ENCODE peak calls at places on chromosomes 5 and 9, in eight cellular contexts. R is prostate gland; H is GM12878; M is NT2/D1; K is colonic mucosa; U is gastrocnemius medialis; G is pancreas; P is CD8-positive, alpha-beta T cell. V is an unnamed sample.

GRCh38 chr5:146607663-146608315 is 91.8 kb upstream of the GPR151 start:
- DNase-seq in R (no peak), H (no peak), M (no peak), K (no peak), U (no peak), G (no peak), P (no peak), V (peak; percentile 58)

GRCh38 chr5:38105231-38105570 is 153.2 kb upstream of the EGFLAM start:
- DNase-seq in R (no peak), H (no peak), M (no peak), K (no peak), U (no peak), G (no peak), P (no peak), V (no peak)

GRCh38 chr5:21919417-21920022 is 933.6 kb downstream of the CDH12 start:
- DNase-seq in R (no peak), H (peak; percentile 13), M (peak; percentile 16), K (no peak), U (no peak), G (peak; percentile 14), P (no peak), V (peak; percentile 30)

GRCh38 chr9:136433849-136434579 is 5.6 kb downstream of the INPP5E start:
- DNase-seq in R (no peak), H (no peak), M (no peak), K (no peak), U (no peak), G (no peak), P (no peak), V (no peak)

GRCh38 chr5:59709346-59709821 is 184.1 kb downstream of the PDE4D start:
- DNase-seq in R (no peak), H (no peak), M (peak; percentile 76), K (no peak), U (no peak), G (no peak), P (no peak), V (no peak)

GRCh38 chr9:131784882-131785281 is 45.0 kb upstream of the RAPGEF1 start:
- DNase-seq in R (no peak), H (no peak), M (no peak), K (no peak), U (no peak), G (no peak), P (no peak), V (no peak)

GRCh38 chr5:91642592-91642991 is 259.5 kb upstream of the ARRDC3 start:
- DNase-seq in R (no peak), H (no peak), M (no peak), K (no peak), U (no peak), G (no peak), P (no peak), V (no peak)

GRCh38 chr9:98821831-98822230 is 14.4 kb downstream of the GALNT12 start:
- DNase-seq in R (no peak), H (no peak), M (no peak), K (no peak), U (no peak), G (no peak), P (no peak), V (no peak)

GRCh38 chr9:101877439-101877838 is 139.0 kb upstream of the GRIN3A start:
- DNase-seq in R (no peak), H (no peak), M (no peak), K (no peak), U (no peak), G (no peak), P (no peak), V (no peak)

GRCh38 chr5:36029914-36030313 is 36.8 kb downstream of the UGT3A2 start:
- DNase-seq in R (no peak), H (no peak), M (no peak), K (no peak), U (no peak), G (no peak), P (no peak), V (peak; percentile 68)

GRCh38 chr5:65833780-65834179 is 92.6 kb upstream of the ERBIN start:
- DNase-seq in R (no peak), H (no peak), M (no peak), K (no peak), U (no peak), G (no peak), P (no peak), V (no peak)

GRCh38 chr5:138725885-138726457 is 27.3 kb upstream of the CTNNA1 start:
- DNase-seq in R (no peak), H (no peak), M (no peak), K (no peak), U (peak; percentile 7), G (no peak), P (no peak), V (no peak)

GRCh38 chr5:81854915-81855314 is 104.0 kb upstream of the SSBP2 start:
- DNase-seq in R (no peak), H (no peak), M (no peak), K (no peak), U (no peak), G (no peak), P (no peak), V (no peak)

GRCh38 chr5:81852277-81853004 is 101.5 kb upstream of the SSBP2 start:
- DNase-seq in R (no peak), H (no peak), M (no peak), K (peak; percentile 22), U (peak; percentile 5), G (peak; percentile 36), P (no peak), V (peak; percentile 59)

GRCh38 chr5:81851481-81852178 is 100.7 kb upstream of the SSBP2 start:
- DNase-seq in R (peak; percentile 94), H (peak; percentile 77), M (peak; percentile 90), K (peak; percentile 97), U (peak; percentile 89), G (peak; percentile 98), P (peak; percentile 82), V (peak; percentile 90)

GRCh38 chr5:81854485-81854884 is 103.6 kb upstream of the SSBP2 start:
- DNase-seq in R (no peak), H (no peak), M (no peak), K (no peak), U (no peak), G (no peak), P (no peak), V (no peak)

DNA sequence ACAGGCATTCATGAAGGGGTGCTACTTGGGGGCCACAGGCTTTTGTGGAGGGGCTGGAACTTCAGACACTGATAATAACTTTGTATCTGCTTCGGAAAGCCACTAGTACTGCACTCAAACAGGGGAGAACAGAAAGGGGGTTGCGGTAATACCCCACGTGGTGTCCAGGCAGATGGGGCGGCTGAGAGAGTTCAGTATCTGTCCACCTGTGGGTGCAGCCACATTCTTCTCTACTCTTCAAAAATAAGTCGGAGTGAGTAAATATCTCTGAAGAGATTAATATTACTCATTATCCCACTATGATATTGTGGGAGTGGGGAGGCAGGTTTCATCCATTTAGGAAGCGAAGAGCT is 102.1 kb upstream of the SSBP2 start:
- DNase-seq in R (no peak), H (no peak), M (no peak), K (no peak), U (no peak), G (no peak), P (no peak), V (no peak)
- H3K4me1 ChIP-seq in R (no peaks in the 10 kb centered on the region), H (peaks cover 32% of the 10 kb centered on the region), M (peaks cover 6% of the 10 kb centered on the region), K (peaks cover 12% of the 10 kb centered on the region), U (peaks cover 79% of the 10 kb centered on the region), G (peaks cover 43% of the 10 kb centered on the region), P (peaks cover 26% of the 10 kb centered on the region), V (peaks cover 66% of the 10 kb centered on the region)

GRCh38 chr9:129320575-129321311 is 142.7 kb upstream of the IER5L start:
- DNase-seq in R (peak; percentile 86), H (peak; percentile 34), M (no peak), K (no peak), U (no peak), G (peak; percentile 52), P (peak; percentile 15), V (peak; percentile 89)
- H3K36me3 ChIP-seq in R (no peaks in the 10 kb centered on the region), H (no peaks in the 10 kb centered on the region), M (no peaks in the 10 kb centered on the region), K (no peaks in the 10 kb centered on the region), U (no peaks in the 10 kb centered on the region), G (no peaks in the 10 kb centered on the region), P (no peaks in the 10 kb centered on the region), V (no peaks in the 10 kb centered on the region)

DNA sequence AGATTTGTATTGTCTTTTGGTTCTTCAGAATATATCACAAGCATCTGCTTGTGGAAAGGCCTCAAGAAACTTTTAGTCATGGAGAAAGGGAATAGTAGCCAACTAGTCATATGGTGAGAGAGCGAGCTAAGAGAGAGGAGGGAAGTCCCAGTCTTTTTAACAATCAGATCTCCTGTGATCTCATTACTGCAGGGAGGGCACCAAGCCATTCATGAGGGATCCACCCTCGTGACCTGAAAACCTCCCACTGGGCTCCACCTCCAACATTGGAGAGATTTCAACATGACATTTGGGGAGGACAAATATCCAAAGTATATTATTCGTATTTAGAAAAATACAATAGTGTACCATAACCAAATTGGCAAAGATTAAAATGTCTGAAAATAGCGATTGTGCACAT is 99.0 kb downstream of the GABRA1 start:
- DNase-seq in R (no peak), H (no peak), M (no peak), K (no peak), U (no peak), G (no peak), P (no peak), V (no peak)
- H3K4me1 ChIP-seq in R (no peaks in the 10 kb centered on the region), H (no peaks in the 10 kb centered on the region), M (no peaks in the 10 kb centered on the region), K (no peaks in the 10 kb centered on the region), U (no peaks in the 10 kb centered on the region), G (no peaks in the 10 kb centered on the region), P (no peaks in the 10 kb centered on the region), V (no peaks in the 10 kb centered on the region)

DNA sequence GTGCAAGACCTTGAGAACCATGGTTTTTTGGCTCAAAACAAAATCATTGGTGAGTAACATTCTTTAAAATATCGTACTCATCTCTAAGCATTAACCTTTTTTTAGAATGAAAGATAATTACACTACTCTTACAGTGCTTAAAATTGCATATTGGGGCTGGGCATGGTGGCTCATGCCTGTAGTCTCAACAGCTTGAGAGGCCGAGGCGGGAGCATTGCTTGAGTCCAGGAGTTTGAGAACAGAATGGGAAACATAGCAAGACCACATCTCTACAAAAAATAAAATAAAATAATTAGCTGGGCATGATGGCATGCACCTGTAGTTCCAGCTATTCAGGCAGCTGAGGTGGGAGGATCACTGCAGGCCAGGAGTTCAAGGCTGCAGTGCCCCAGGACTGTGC is 2.9 kb upstream of the RECK start:
- DNase-seq in R (no peak), H (no peak), M (no peak), K (no peak), U (no peak), G (no peak), P (no peak), V (no peak)
- H3K36me3 ChIP-seq in R (no peaks in the 10 kb centered on the region), H (no peaks in the 10 kb centered on the region), M (no peaks in the 10 kb centered on the region), K (no peaks in the 10 kb centered on the region), U (no peaks in the 10 kb centered on the region), G (no peaks in the 10 kb centered on the region), P (no peaks in the 10 kb centered on the region), V (no peaks in the 10 kb centered on the region)

DNA sequence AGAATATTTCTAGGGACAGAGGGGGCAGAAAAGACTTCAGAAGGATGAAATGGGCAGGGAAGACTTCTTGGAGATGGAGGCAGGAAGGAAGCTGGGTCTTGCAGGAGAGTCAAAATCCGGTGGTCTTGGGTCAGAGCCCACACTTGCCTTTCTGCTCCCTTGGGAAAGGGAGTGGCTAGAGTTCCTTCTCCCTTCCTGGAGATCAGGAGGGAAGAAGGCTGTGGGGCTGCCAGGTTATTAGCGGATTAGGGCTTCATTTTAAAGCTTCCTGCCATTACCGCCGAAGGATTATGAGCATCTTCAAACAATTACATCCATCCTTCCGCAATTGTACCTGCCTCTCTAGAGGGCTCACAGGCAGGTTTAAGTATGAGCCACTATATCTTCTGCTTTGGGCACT is 19.2 kb upstream of the SYNPO start:
- DNase-seq in R (no peak), H (no peak), M (no peak), K (no peak), U (no peak), G (no peak), P (no peak), V (no peak)
- H3K4me1 ChIP-seq in R (peaks cover under 1% of the 10 kb centered on the region), H (peaks cover 34% of the 10 kb centered on the region), M (peaks cover 28% of the 10 kb centered on the region), K (peaks cover under 1% of the 10 kb centered on the region), U (peaks cover 51% of the 10 kb centered on the region), G (peaks cover 28% of the 10 kb centered on the region), P (peaks cover 7% of the 10 kb centered on the region), V (peaks cover 9% of the 10 kb centered on the region)

GRCh38 chr5:173158366-173158765 is 14.0 kb downstream of the BNIP1 start:
- DNase-seq in R (no peak), H (no peak), M (no peak), K (no peak), U (no peak), G (no peak), P (no peak), V (no peak)
- H3K36me3 ChIP-seq in R (no peaks in the 10 kb centered on the region), H (peaks cover 11% of the 10 kb centered on the region), M (peaks cover 54% of the 10 kb centered on the region), K (peaks cover 7% of the 10 kb centered on the region), U (no peaks in the 10 kb centered on the region), G (peaks cover 22% of the 10 kb centered on the region), P (peaks cover 35% of the 10 kb centered on the region), V (peaks cover 29% of the 10 kb centered on the region)

V was measured in SK-N-SH.